ENCODE peak calls at places on chromosomes 3 and 15, in nine cellular contexts. One of them, this sample, is unnamed.

GRCh38 chr3:69719723-69720122 is 19.5 kb upstream of the MITF start:
- DNase-seq in AG09309: no peak
- DNase-seq in transverse colon: no peak
- DNase-seq in dorsolateral prefrontal cortex: no peak
- DNase-seq in AG09319: no peak
- DNase-seq in HFFc6: no peak
- DNase-seq in endodermal cell: no peak
- DNase-seq in CD4-positive, alpha-beta T cell: no peak
- DNase-seq in AG10803: no peak
- DNase-seq in this sample: no peak

GRCh38 chr3:139117136-139117675 is 72.5 kb upstream of the PRR23C start:
- DNase-seq in AG09309: peak
- DNase-seq in HFFc6: peak
- DNase-seq in CD4-positive, alpha-beta T cell: no peak
- DNase-seq in AG10803: peak
- DNase-seq in AG09319: no peak
- DNase-seq in dorsolateral prefrontal cortex: no peak
- DNase-seq in transverse colon: peak
- DNase-seq in endodermal cell: no peak
- DNase-seq in this sample: no peak

GRCh38 chr3:152455989-152456388 is 187.3 kb downstream of the MBNL1 start:
- DNase-seq in CD4-positive, alpha-beta T cell: no peak
- DNase-seq in transverse colon: no peak
- DNase-seq in AG10803: no peak
- DNase-seq in endodermal cell: no peak
- DNase-seq in AG09309: no peak
- DNase-seq in dorsolateral prefrontal cortex: no peak
- DNase-seq in HFFc6: no peak
- DNase-seq in AG09319: no peak
- DNase-seq in this sample: no peak

GRCh38 chr3:65833761-65834505 is 204.8 kb downstream of the MAGI1 start:
- DNase-seq in AG10803: peak
- DNase-seq in AG09319: no peak
- DNase-seq in AG09309: peak
- DNase-seq in CD4-positive, alpha-beta T cell: no peak
- DNase-seq in HFFc6: peak
- DNase-seq in dorsolateral prefrontal cortex: no peak
- DNase-seq in transverse colon: no peak
- DNase-seq in endodermal cell: no peak
- DNase-seq in this sample: no peak

GRCh38 chr3:175695251-175695650 is 836.1 kb downstream of the NAALADL2 start:
- DNase-seq in AG09319: no peak
- DNase-seq in dorsolateral prefrontal cortex: no peak
- DNase-seq in CD4-positive, alpha-beta T cell: no peak
- DNase-seq in transverse colon: no peak
- DNase-seq in HFFc6: no peak
- DNase-seq in AG10803: no peak
- DNase-seq in endodermal cell: no peak
- DNase-seq in AG09309: no peak
- DNase-seq in this sample: no peak

GRCh38 chr15:74330861-74331408 is 36.5 kb downstream of the CYP11A1 start:
- DNase-seq in AG09319: no peak
- DNase-seq in endodermal cell: no peak
- DNase-seq in AG10803: no peak
- DNase-seq in HFFc6: no peak
- DNase-seq in transverse colon: no peak
- DNase-seq in AG09309: no peak
- DNase-seq in CD4-positive, alpha-beta T cell: no peak
- DNase-seq in dorsolateral prefrontal cortex: no peak
- DNase-seq in this sample: no peak

GRCh38 chr15:79539426-79539825 is 107.3 kb downstream of the MINAR1 start:
- DNase-seq in CD4-positive, alpha-beta T cell: no peak
- DNase-seq in dorsolateral prefrontal cortex: no peak
- DNase-seq in AG09319: no peak
- DNase-seq in AG09309: no peak
- DNase-seq in endodermal cell: no peak
- DNase-seq in HFFc6: no peak
- DNase-seq in transverse colon: no peak
- DNase-seq in AG10803: peak
- DNase-seq in this sample: no peak

GRCh38 chr3:184525337-184526157 is 36.0 kb upstream of the EPHB3 start:
- DNase-seq in HFFc6: no peak
- DNase-seq in AG10803: no peak
- DNase-seq in endodermal cell: peak
- DNase-seq in CD4-positive, alpha-beta T cell: no peak
- DNase-seq in dorsolateral prefrontal cortex: peak
- DNase-seq in AG09309: no peak
- DNase-seq in AG09319: no peak
- DNase-seq in transverse colon: no peak
- DNase-seq in this sample: no peak

GRCh38 chr3:122679467-122680291 is 960 bp upstream of the PARP14 start:
- DNase-seq in CD4-positive, alpha-beta T cell: peak
- DNase-seq in AG10803: peak
- DNase-seq in dorsolateral prefrontal cortex: no peak
- DNase-seq in endodermal cell: peak
- DNase-seq in AG09309: no peak
- DNase-seq in AG09319: no peak
- DNase-seq in transverse colon: peak
- DNase-seq in HFFc6: peak
- DNase-seq in this sample: no peak

GRCh38 chr3:69484507-69485393 is 98.9 kb upstream of the FRMD4B start:
- DNase-seq in AG09319: no peak
- DNase-seq in transverse colon: no peak
- DNase-seq in AG09309: no peak
- DNase-seq in CD4-positive, alpha-beta T cell: no peak
- DNase-seq in HFFc6: no peak
- DNase-seq in dorsolateral prefrontal cortex: no peak
- DNase-seq in endodermal cell: no peak
- DNase-seq in AG10803: no peak
- DNase-seq in this sample: no peak

GRCh38 chr3:161355508-161355907 is 15.8 kb downstream of the SPTSSB start:
- DNase-seq in endodermal cell: no peak
- DNase-seq in transverse colon: no peak
- DNase-seq in dorsolateral prefrontal cortex: no peak
- DNase-seq in CD4-positive, alpha-beta T cell: no peak
- DNase-seq in AG09309: no peak
- DNase-seq in AG09319: no peak
- DNase-seq in HFFc6: no peak
- DNase-seq in AG10803: no peak
- DNase-seq in this sample: no peak

GRCh38 chr3:35549690-35550089 is 89.6 kb upstream of the ARPP21 start:
- DNase-seq in CD4-positive, alpha-beta T cell: no peak
- DNase-seq in AG10803: no peak
- DNase-seq in HFFc6: no peak
- DNase-seq in AG09309: no peak
- DNase-seq in AG09319: no peak
- DNase-seq in dorsolateral prefrontal cortex: no peak
- DNase-seq in transverse colon: no peak
- DNase-seq in endodermal cell: no peak
- DNase-seq in this sample: no peak

GRCh38 chr3:189557824-189558223 is 73.4 kb upstream of the TP63 start:
- DNase-seq in AG10803: no peak
- DNase-seq in HFFc6: no peak
- DNase-seq in AG09309: no peak
- DNase-seq in CD4-positive, alpha-beta T cell: no peak
- DNase-seq in AG09319: no peak
- DNase-seq in endodermal cell: no peak
- DNase-seq in transverse colon: no peak
- DNase-seq in dorsolateral prefrontal cortex: no peak
- DNase-seq in this sample: no peak

GRCh38 chr15:84826369-84826823 is 9.2 kb downstream of the ALPK3 start:
- DNase-seq in AG10803: peak
- DNase-seq in endodermal cell: peak
- DNase-seq in AG09319: no peak
- DNase-seq in CD4-positive, alpha-beta T cell: no peak
- DNase-seq in dorsolateral prefrontal cortex: no peak
- DNase-seq in AG09309: no peak
- DNase-seq in HFFc6: no peak
- DNase-seq in transverse colon: peak
- DNase-seq in this sample: no peak

GRCh38 chr3:127448161-127448561 is 142.4 kb downstream of the TPRA1 start:
- DNase-seq in transverse colon: no peak
- DNase-seq in endodermal cell: peak
- DNase-seq in AG09309: no peak
- DNase-seq in HFFc6: no peak
- DNase-seq in dorsolateral prefrontal cortex: no peak
- DNase-seq in AG10803: peak
- DNase-seq in AG09319: no peak
- DNase-seq in CD4-positive, alpha-beta T cell: no peak
- DNase-seq in this sample: no peak

GRCh38 chr3:57689367-57690053 is 3.4 kb downstream of the DENND6A start:
- DNase-seq in transverse colon: no peak
- DNase-seq in AG09309: no peak
- DNase-seq in HFFc6: no peak
- DNase-seq in dorsolateral prefrontal cortex: no peak
- DNase-seq in AG10803: no peak
- DNase-seq in AG09319: no peak
- DNase-seq in CD4-positive, alpha-beta T cell: no peak
- DNase-seq in endodermal cell: peak
- DNase-seq in this sample: no peak

GRCh38 chr3:57855281-57855680 is 99.2 kb downstream of the SLMAP start:
- DNase-seq in HFFc6: peak
- DNase-seq in AG10803: peak
- DNase-seq in CD4-positive, alpha-beta T cell: no peak
- DNase-seq in transverse colon: no peak
- DNase-seq in dorsolateral prefrontal cortex: no peak
- DNase-seq in endodermal cell: no peak
- DNase-seq in AG09319: no peak
- DNase-seq in AG09309: no peak
- DNase-seq in this sample: no peak

GRCh38 chr15:87941606-87942005 is 314.9 kb downstream of the NTRK3 start:
- DNase-seq in CD4-positive, alpha-beta T cell: no peak
- DNase-seq in HFFc6: no peak
- DNase-seq in AG10803: no peak
- DNase-seq in transverse colon: no peak
- DNase-seq in AG09309: no peak
- DNase-seq in dorsolateral prefrontal cortex: no peak
- DNase-seq in AG09319: no peak
- DNase-seq in endodermal cell: no peak
- DNase-seq in this sample: no peak
- TF ChIP-seq CTCF in CD4-positive, alpha-beta T cell: no peak
- TF ChIP-seq CTCF in HFFc6: no peak
- TF ChIP-seq CTCF in AG10803: no peak
- TF ChIP-seq CTCF in transverse colon: no peak
- TF ChIP-seq CTCF in AG09309: no peak
- TF ChIP-seq CTCF in dorsolateral prefrontal cortex: no peak
- TF ChIP-seq CTCF in AG09319: no peak
- TF ChIP-seq CTCF in endodermal cell: no peak
- TF ChIP-seq CTCF in this sample: no peak

DNA sequence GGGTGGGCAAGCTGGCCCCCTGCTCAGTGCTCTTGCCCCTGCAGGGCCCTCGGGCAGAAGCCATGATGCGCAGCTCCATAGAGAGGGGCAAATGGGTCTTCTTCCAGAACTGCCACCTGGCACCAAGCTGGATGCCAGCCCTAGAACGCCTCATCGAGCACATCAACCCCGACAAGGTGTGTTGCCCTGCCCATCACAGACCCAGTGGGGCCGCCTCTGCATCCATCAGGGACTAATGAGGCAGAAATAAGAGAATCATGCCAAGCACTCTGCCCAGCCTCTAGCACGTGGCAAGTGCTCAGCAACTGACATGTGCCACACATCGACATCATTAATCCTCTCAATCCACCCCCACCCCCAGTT is 49.4 kb downstream of the SEMA3G start:
- DNase-seq in AG09319: no peak
- DNase-seq in AG10803: no peak
- DNase-seq in HFFc6: no peak
- DNase-seq in AG09309: no peak
- DNase-seq in transverse colon: no peak
- DNase-seq in CD4-positive, alpha-beta T cell: no peak
- DNase-seq in dorsolateral prefrontal cortex: no peak
- DNase-seq in endodermal cell: no peak
- DNase-seq in this sample: no peak
- TF ChIP-seq CTCF in AG09319: no peak
- TF ChIP-seq CTCF in AG10803: no peak
- TF ChIP-seq CTCF in HFFc6: no peak
- TF ChIP-seq CTCF in AG09309: no peak
- TF ChIP-seq CTCF in transverse colon: no peak
- TF ChIP-seq CTCF in CD4-positive, alpha-beta T cell: no peak
- TF ChIP-seq CTCF in dorsolateral prefrontal cortex: no peak
- TF ChIP-seq CTCF in endodermal cell: no peak
- TF ChIP-seq CTCF in this sample: no peak

DNA sequence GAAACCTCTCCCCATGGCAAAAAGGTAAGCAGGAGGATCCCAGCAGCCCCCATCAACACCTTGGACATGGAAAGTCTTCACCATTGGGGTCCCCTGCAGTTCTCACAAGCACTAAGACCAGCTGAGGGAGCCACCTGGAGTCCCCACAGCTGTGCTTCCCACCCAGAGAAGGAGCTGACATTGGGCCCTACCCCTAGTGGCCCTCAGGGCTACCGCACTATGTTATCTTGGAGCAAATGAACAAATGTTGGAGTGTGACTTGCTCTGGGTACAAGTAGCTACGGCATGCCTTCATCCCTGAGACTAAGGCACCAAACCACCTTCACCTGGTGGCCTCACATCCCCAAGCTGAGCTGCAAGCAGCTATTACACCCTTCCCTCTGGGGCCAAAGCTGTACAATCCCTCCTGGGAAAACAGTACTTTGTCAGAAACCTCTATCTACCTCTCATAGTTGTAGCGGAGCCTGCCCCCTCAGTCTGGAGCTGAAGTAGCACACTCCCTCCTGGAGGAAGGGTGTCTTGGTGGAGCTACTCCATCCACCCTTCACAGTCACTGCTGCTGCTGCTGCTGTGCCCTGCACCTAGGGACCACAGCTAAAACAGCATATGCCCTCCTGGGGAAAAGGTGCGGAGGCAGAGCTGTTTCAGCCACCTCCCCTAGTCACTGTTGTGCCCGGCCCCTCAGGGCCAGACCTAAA is 42.7 kb downstream of the SERP1 start:
- DNase-seq in AG10803: no peak
- DNase-seq in endodermal cell: peak
- DNase-seq in HFFc6: no peak
- DNase-seq in dorsolateral prefrontal cortex: no peak
- DNase-seq in transverse colon: no peak
- DNase-seq in AG09319: no peak
- DNase-seq in CD4-positive, alpha-beta T cell: no peak
- DNase-seq in AG09309: no peak
- DNase-seq in this sample: no peak
- TF ChIP-seq CTCF in AG10803: no peak
- TF ChIP-seq CTCF in endodermal cell: peak
- TF ChIP-seq CTCF in HFFc6: peak
- TF ChIP-seq CTCF in dorsolateral prefrontal cortex: no peak
- TF ChIP-seq CTCF in transverse colon: no peak
- TF ChIP-seq CTCF in AG09319: no peak
- TF ChIP-seq CTCF in CD4-positive, alpha-beta T cell: no peak
- TF ChIP-seq CTCF in AG09309: no peak
- TF ChIP-seq CTCF in this sample: no peak

DNA sequence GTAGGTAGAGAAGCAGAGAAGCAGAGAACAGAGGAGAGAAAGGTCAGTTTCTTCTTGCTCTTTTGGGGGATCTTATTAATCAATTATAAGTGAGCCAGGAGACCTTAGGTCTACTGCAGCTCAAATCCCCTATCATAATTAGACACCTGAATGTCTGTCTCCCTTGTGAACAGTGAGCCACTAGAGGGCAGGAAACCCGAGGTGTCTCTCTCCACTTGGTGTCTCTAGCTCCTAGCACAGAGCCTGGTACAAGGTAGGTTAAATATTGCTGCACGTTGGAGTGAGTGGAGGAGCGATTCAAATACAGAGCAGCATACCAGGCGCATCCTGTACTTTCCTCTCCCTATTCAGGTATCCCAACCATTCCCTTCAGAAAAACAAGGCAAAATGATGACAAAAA is 2.0 kb upstream of the ST8SIA2 start:
- DNase-seq in CD4-positive, alpha-beta T cell: no peak
- DNase-seq in transverse colon: no peak
- DNase-seq in AG10803: peak
- DNase-seq in AG09319: no peak
- DNase-seq in AG09309: no peak
- DNase-seq in HFFc6: peak
- DNase-seq in dorsolateral prefrontal cortex: no peak
- DNase-seq in endodermal cell: peak
- DNase-seq in this sample: no peak
- TF ChIP-seq CTCF in CD4-positive, alpha-beta T cell: no peak
- TF ChIP-seq CTCF in transverse colon: peak
- TF ChIP-seq CTCF in AG10803: peak
- TF ChIP-seq CTCF in AG09319: peak
- TF ChIP-seq CTCF in AG09309: peak
- TF ChIP-seq CTCF in HFFc6: peak
- TF ChIP-seq CTCF in dorsolateral prefrontal cortex: no peak
- TF ChIP-seq CTCF in endodermal cell: peak
- TF ChIP-seq CTCF in this sample: peak

This sample was measured in D721Med.